ENCODE peak calls at places on chromosome 9, in ten cellular contexts. Z, T, W, A, J, P, X, F, O and K are unnamed samples.

GRCh38 chr9:75803130-75803529 is 87.3 kb upstream of the PCSK5 start:
- DNase-seq in Z (no peak), T (no peak), W (no peak), A (no peak), J (no peak), P (no peak), X (no peak), F (no peak), O (no peak), K (no peak)

GRCh38 chr9:116318463-116319271 is 165.1 kb downstream of the PAPPA start:
- DNase-seq in Z (no peak), T (no peak), W (no peak), A (peak), J (no peak), P (no peak), X (no peak), F (no peak), O (no peak), K (no peak)

GRCh38 chr9:18973348-18973747 is 59.7 kb downstream of the SAXO1 start:
- DNase-seq in Z (no peak), T (no peak), W (no peak), A (no peak), J (no peak), P (no peak), X (no peak), F (no peak), O (no peak), K (no peak)

GRCh38 chr9:4196886-4197285 is 103.0 kb downstream of the GLIS3 start:
- DNase-seq in Z (no peak), T (no peak), W (no peak), A (no peak), J (no peak), P (no peak), X (no peak), F (peak), O (no peak), K (no peak)

GRCh38 chr9:136399176-136400037 is 563 bp downstream of the SNAPC4 start:
- DNase-seq in Z (peak), T (peak), W (no peak), A (no peak), J (no peak), P (peak), X (no peak), F (peak), O (no peak), K (peak)

GRCh38 chr9:124869986-124870560 is 8.1 kb downstream of the ARPC5L start:
- DNase-seq in Z (peak), T (peak), W (no peak), A (no peak), J (no peak), P (peak), X (peak), F (peak), O (no peak), K (no peak)

GRCh38 chr9:127496974-127497373 is 45.7 kb downstream of the LRSAM1 start:
- DNase-seq in Z (no peak), T (no peak), W (no peak), A (no peak), J (no peak), P (no peak), X (no peak), F (no peak), O (no peak), K (no peak)

GRCh38 chr9:115591584-115591984 is 473.6 kb upstream of the TNC start:
- DNase-seq in Z (peak), T (no peak), W (peak), A (peak), J (peak), P (no peak), X (peak), F (peak), O (no peak), K (peak)

GRCh38 chr9:75993434-75993833 is 103.0 kb downstream of the PCSK5 start:
- DNase-seq in Z (no peak), T (no peak), W (no peak), A (no peak), J (no peak), P (no peak), X (no peak), F (no peak), O (no peak), K (no peak)

GRCh38 chr9:105262497-105262896 is 18.0 kb downstream of the SLC44A1 start:
- DNase-seq in Z (no peak), T (no peak), W (no peak), A (no peak), J (no peak), P (no peak), X (no peak), F (no peak), O (no peak), K (no peak)

GRCh38 chr9:124781967-124782660 is 5.2 kb downstream of the OLFML2A start:
- DNase-seq in Z (no peak), T (no peak), W (no peak), A (no peak), J (no peak), P (no peak), X (no peak), F (no peak), O (no peak), K (no peak)

GRCh38 chr9:17236147-17236546 is 101.3 kb downstream of the CNTLN start:
- DNase-seq in Z (no peak), T (no peak), W (peak), A (no peak), J (no peak), P (no peak), X (no peak), F (no peak), O (no peak), K (no peak)

GRCh38 chr9:95366731-95367325 is 49.3 kb upstream of the FANCC start:
- DNase-seq in Z (no peak), T (no peak), W (no peak), A (no peak), J (no peak), P (no peak), X (no peak), F (no peak), O (no peak), K (no peak)

GRCh38 chr9:37679649-37680402 is 29.1 kb downstream of the FRMPD1 start:
- DNase-seq in Z (no peak), T (no peak), W (no peak), A (peak), J (no peak), P (no peak), X (no peak), F (no peak), O (no peak), K (no peak)

GRCh38 chr9:9061599-9061998 is 1262.0 kb upstream of the DMAC1 start:
- DNase-seq in Z (no peak), T (no peak), W (peak), A (no peak), J (no peak), P (no peak), X (no peak), F (no peak), O (no peak), K (peak)

GRCh38 chr9:132424857-132425702 is 15.1 kb downstream of the CFAP77 start:
- DNase-seq in Z (no peak), T (no peak), W (no peak), A (no peak), J (no peak), P (no peak), X (no peak), F (no peak), O (no peak), K (no peak)

GRCh38 chr9:4111233-4112000 is 188.5 kb downstream of the GLIS3 start:
- DNase-seq in Z (no peak), T (no peak), W (peak), A (no peak), J (no peak), P (no peak), X (no peak), F (no peak), O (no peak), K (no peak)

GRCh38 chr9:80951675-80952074 is 737.7 kb downstream of the TLE1 start:
- DNase-seq in Z (no peak), T (no peak), W (no peak), A (no peak), J (no peak), P (no peak), X (no peak), F (no peak), O (no peak), K (no peak)

GRCh38 chr9:33458444-33458843 is 11.1 kb upstream of the AQP3 start:
- DNase-seq in Z (peak), T (peak), W (no peak), A (no peak), J (peak), P (peak), X (no peak), F (peak), O (no peak), K (no peak)

GRCh38 chr9:124658165-124659017 is 112.7 kb downstream of the NR6A1 start:
- DNase-seq in Z (peak), T (no peak), W (peak), A (peak), J (peak), P (peak), X (peak), F (peak), O (peak), K (peak)

GRCh38 chr9:3746296-3747275 is 220.8 kb upstream of the RFX3 start:
- DNase-seq in Z (peak), T (no peak), W (no peak), A (no peak), J (peak), P (peak), X (no peak), F (no peak), O (no peak), K (no peak)

GRCh38 chr9:127174386-127175318 is 52.2 kb upstream of the ANGPTL2 start:
- DNase-seq in Z (no peak), T (no peak), W (no peak), A (no peak), J (no peak), P (no peak), X (no peak), F (no peak), O (no peak), K (no peak)